ENCODE peak calls at places on chromosomes 4 and X, in four cellular contexts. O, B, G and I are unnamed samples.

GRCh38 chr4:173525118-173526033 is 4.7 kb downstream of the HAND2 start:
- DNase-seq in G (no peak), O (no peak), B (peak), I (no peak)

GRCh38 chrX:132614297-132614696 is 125.5 kb upstream of the MBNL3 start:
- DNase-seq in G (no peak), O (no peak), B (peak), I (no peak)

GRCh38 chr4:3372264-3372932 is 69.4 kb upstream of the HGFAC start:
- DNase-seq in O (no peak), G (no peak), B (no peak), I (no peak)

GRCh38 chr4:113961322-113961698 is 18.1 kb downstream of the ARSJ start:
- DNase-seq in O (no peak), B (no peak), G (no peak), I (no peak)

GRCh38 chr4:62135565-62136156 is 935.5 kb downstream of the ADGRL3 start:
- DNase-seq in O (no peak), B (no peak), G (no peak), I (no peak)

GRCh38 chr4:2510351-2511259 is 25.8 kb upstream of the FAM193A start:
- DNase-seq in O (no peak), G (no peak), B (no peak), I (no peak)

GRCh38 chrX:70025464-70025863 is 24.3 kb downstream of the AWAT2 start:
- DNase-seq in G (no peak), B (no peak), O (no peak), I (no peak)

GRCh38 chr4:128349921-128350320 is 62.3 kb upstream of the PGRMC2 start:
- DNase-seq in O (no peak), B (peak), G (no peak), I (no peak)

GRCh38 chr4:139540637-139541036 is 15.4 kb downstream of the SETD7 start:
- DNase-seq in G (no peak), O (no peak), B (no peak), I (no peak)

GRCh38 chr4:3680656-3681055 is 85.5 kb upstream of the ADRA2C start:
- DNase-seq in G (no peak), O (no peak), B (no peak), I (no peak)

GRCh38 chr4:81486502-81486901 is 14.8 kb upstream of the RASGEF1B start:
- DNase-seq in B (no peak), O (no peak), G (no peak), I (no peak)

GRCh38 chrX:40172169-40172979 is 74.6 kb upstream of the BCOR start:
- DNase-seq in O (no peak), G (no peak), B (peak), I (no peak)

GRCh38 chr4:56261027-56261426 is 126.3 kb downstream of the AASDH start:
- DNase-seq in O (peak), G (no peak), B (no peak), I (no peak)

GRCh38 chr4:104971458-104971857 is 175.2 kb upstream of the TET2 start:
- DNase-seq in B (no peak), G (no peak), O (no peak), I (no peak)

GRCh38 chr4:37780444-37781133 is 45.9 kb upstream of the PGM2 start:
- DNase-seq in G (no peak), B (no peak), O (no peak), I (no peak)

GRCh38 chr4:172996571-172997216 is 171.9 kb upstream of the GALNT7 start:
- DNase-seq in G (no peak), B (peak), O (no peak), I (no peak)

GRCh38 chr4:2065106-2065930 is 6.2 kb downstream of the NAT8L start:
- DNase-seq in O (no peak), B (no peak), G (no peak), I (no peak)

GRCh38 chrX:107714196-107714811 is 61.3 kb downstream of the TSC22D3 start:
- DNase-seq in B (no peak), O (no peak), G (no peak), I (no peak)

GRCh38 chr4:183100827-183101226 is 1.8 kb downstream of the WWC2 start:
- DNase-seq in B (peak), G (no peak), O (no peak), I (no peak)

GRCh38 chr4:37528161-37528560 is 158.0 kb downstream of the RELL1 start:
- DNase-seq in O (no peak), G (peak), B (no peak), I (no peak)

GRCh38 chr4:128974203-128974602 is 119.1 kb downstream of the SCLT1 start:
- DNase-seq in B (no peak), O (no peak), G (no peak), I (no peak)

GRCh38 chr4:40736910-40737309 is 12.8 kb upstream of the NSUN7 start:
- DNase-seq in O (no peak), G (no peak), B (peak), I (no peak)

GRCh38 chr4:77921701-77922100 is 59.1 kb downstream of the MRPL1 start:
- DNase-seq in B (no peak), G (no peak), O (no peak), I (no peak)

GRCh38 chrX:21985332-21985777 is 44.8 kb downstream of the SMS start:
- DNase-seq in G (peak), B (peak), O (peak), I (peak)

GRCh38 chr4:182881928-182882327 is 35.3 kb downstream of the DCTD start:
- DNase-seq in B (no peak), G (no peak), O (no peak), I (no peak)

GRCh38 chr4:147732516-147733193 is 767 bp downstream of the ARHGAP10 start:
- DNase-seq in B (no peak), G (no peak), O (no peak), I (no peak)

GRCh38 chr4:184983660-184984356 is 34.5 kb upstream of the HELT start:
- DNase-seq in B (peak), O (peak), G (peak), I (peak)

GRCh38 chr4:25843340-25844097 is 19.3 kb downstream of the SEL1L3 start:
- DNase-seq in O (no peak), G (no peak), B (peak), I (no peak)

GRCh38 chrX:77014655-77015377 is 432.4 kb upstream of the FGF16 start:
- DNase-seq in O (no peak), B (peak), G (no peak), I (no peak)

GRCh38 chr4:16894406-16894805 is 4.0 kb downstream of the LDB2 start:
- DNase-seq in O (no peak), G (no peak), B (no peak), I (no peak)

GRCh38 chr4:122758033-122758432 is 25.5 kb downstream of the BBS12 start:
- DNase-seq in O (no peak), B (peak), G (no peak), I (no peak)

GRCh38 chr4:123967360-123967759 is 570.8 kb downstream of the SPRY1 start:
- DNase-seq in B (no peak), O (no peak), G (no peak), I (no peak)

GRCh38 chr4:155433636-155434360 is 57.0 kb upstream of the MAP9 start:
- DNase-seq in G (no peak), B (no peak), O (no peak), I (no peak)

GRCh38 chr4:83639849-83640493 is 104.1 kb downstream of the GPAT3 start:
- DNase-seq in B (peak), O (peak), G (peak), I (peak)

GRCh38 chrX:42378857-42379256 is 399.1 kb downstream of the PPP1R2C start:
- DNase-seq in O (no peak), B (no peak), G (no peak), I (no peak)
- TF ChIP-seq POLR2AphosphoS5 in O (no peak), B (no peak), G (no peak), I (no peak)

GRCh38 chrX:368811-369562 is 17.7 kb downstream of the PPP2R3B start:
- DNase-seq in G (no peak), O (no peak), B (peak), I (no peak)

GRCh38 chrX:367866-368265 is 18.8 kb downstream of the PPP2R3B start:
- DNase-seq in O (no peak), B (no peak), G (no peak), I (no peak)

GRCh38 chrX:370244-370962 is 16.3 kb downstream of the PPP2R3B start:
- DNase-seq in B (no peak), O (no peak), G (no peak), I (no peak)

GRCh38 chrX:370963-371745 is 15.6 kb downstream of the PPP2R3B start:
- DNase-seq in O (no peak), B (no peak), G (no peak), I (no peak)

GRCh38 chrX:369563-370101 is 17.1 kb downstream of the PPP2R3B start:
- DNase-seq in O (no peak), G (no peak), B (no peak), I (no peak)
- TF ChIP-seq SPI1 in O (no peak), G (no peak), B (no peak), I (no peak)

GRCh38 chr4:75940692-75941253 is at the start of gene NAAA:
- DNase-seq in B (peak), O (no peak), G (peak), I (peak)
- TF ChIP-seq POLR2AphosphoS5 in B (peak), O (no peak), G (no peak), I (no peak)

GRCh38 chr4:109658871-109659410 is 44.3 kb downstream of the CASP6 start:
- DNase-seq in B (no peak), G (no peak), O (no peak), I (no peak)
- TF ChIP-seq SPI1 in B (no peak), G (no peak), O (no peak), I (no peak)

GRCh38 chr4:653080-653821 is 20.8 kb downstream of the ATP5ME start:
- DNase-seq in G (no peak), B (no peak), O (no peak), I (no peak)
- TF ChIP-seq POLR2AphosphoS5 in G (no peak), B (no peak), O (no peak), I (no peak)

GRCh38 chr4:99361268-99361922 is 8.8 kb upstream of the ADH1C start:
- DNase-seq in O (no peak), G (no peak), B (no peak), I (no peak)

GRCh38 chr4:99362768-99363167 is 10.2 kb upstream of the ADH1C start:
- DNase-seq in B (no peak), G (no peak), O (no peak), I (no peak)

DNA sequence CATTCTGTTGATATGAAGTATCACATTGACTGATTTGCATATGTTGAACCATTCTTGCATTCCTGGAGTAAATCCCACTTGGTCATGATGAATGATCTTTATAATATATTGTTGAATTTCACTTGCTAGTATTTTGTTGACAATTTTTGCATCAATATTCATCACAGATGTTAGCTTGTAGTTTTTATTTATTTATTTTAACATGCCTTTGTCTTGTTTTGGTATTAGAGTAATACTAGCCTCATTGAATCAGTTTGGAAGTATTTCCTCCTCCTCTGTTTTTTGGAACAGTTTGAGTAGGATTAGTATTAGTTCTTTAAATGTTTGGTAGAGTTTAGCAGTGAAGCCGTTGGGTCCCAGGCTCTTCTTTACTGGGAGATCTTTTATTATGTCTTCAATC is 13.9 kb upstream of the ADH1C start:
- DNase-seq in G (no peak), B (no peak), O (no peak), I (no peak)
- TF ChIP-seq SPI1 in G (no peak), B (no peak), O (no peak), I (no peak)